ENCODE peak calls at places on chromosomes 4 and X, in six cellular contexts. N is ovary, O is uterus, Y is right lobe of liver, C is Peyer's patch, P is prostate gland. J is an unnamed sample.

GRCh38 chrX:39582091-39582490 is 515.7 kb downstream of the BCOR start:
- DNase-seq in P (no peak), N (no peak), C (no peak), Y (no peak), O (no peak), J (no peak)

GRCh38 chrX:73577368-73577767 is 14.4 kb downstream of the CHIC1 start:
- DNase-seq in C (no peak), P (no peak), O (no peak), N (no peak), Y (no peak), J (no peak)

GRCh38 chr4:152304220-152304619 is 231.7 kb downstream of the FBXW7 start:
- DNase-seq in C (no peak), N (no peak), O (no peak), Y (no peak), P (no peak), J (no peak)

GRCh38 chr4:37595875-37596402 is 90.2 kb downstream of the RELL1 start:
- DNase-seq in O (no peak), C (peak; percentile 62), Y (no peak), N (no peak), P (no peak), J (no peak)

GRCh38 chr4:183261953-183262775 is 57.9 kb downstream of the CLDN22 start:
- DNase-seq in O (peak; percentile 73), Y (peak; percentile 81), P (peak; percentile 76), N (peak; percentile 83), C (peak; percentile 88), J (peak; percentile 88)

GRCh38 chrX:47751670-47752069 is 85.0 kb upstream of the ZNF81 start:
- DNase-seq in P (no peak), C (peak; percentile 55), O (no peak), N (peak; percentile 45), Y (peak; percentile 68), J (no peak)

GRCh38 chrX:150465326-150465725 is 102.2 kb downstream of the MAMLD1 start:
- DNase-seq in Y (no peak), P (no peak), C (no peak), O (no peak), N (no peak), J (no peak)

GRCh38 chrX:68894513-68895338 is 65.9 kb downstream of the EFNB1 start:
- DNase-seq in C (peak; percentile 70), P (peak; percentile 42), O (peak; percentile 46), Y (no peak), N (peak; percentile 61), J (no peak)

GRCh38 chr4:81648576-81649272 is 177.0 kb upstream of the RASGEF1B start:
- DNase-seq in O (no peak), C (peak; percentile 69), P (no peak), N (no peak), Y (no peak), J (no peak)

GRCh38 chr4:24044610-24045589 is 155.1 kb upstream of the PPARGC1A start:
- DNase-seq in N (no peak), P (no peak), Y (no peak), O (no peak), C (no peak), J (no peak)

GRCh38 chrX:53682885-53683555 is 3.5 kb downstream of the HUWE1 start:
- DNase-seq in C (peak; percentile 50), P (no peak), N (no peak), Y (no peak), O (no peak), J (no peak)

GRCh38 chr4:65825121-65825520 is 154.8 kb upstream of the EPHA5 start:
- DNase-seq in Y (no peak), P (no peak), N (no peak), C (no peak), O (no peak), J (no peak)

GRCh38 chr4:35538807-35539206 is 705.5 kb downstream of the ARAP2 start:
- DNase-seq in C (no peak), Y (no peak), O (no peak), P (no peak), N (no peak), J (no peak)

GRCh38 chr4:166257891-166258290 is 384.9 kb downstream of the TLL1 start:
- DNase-seq in C (no peak), N (no peak), Y (no peak), P (no peak), O (no peak), J (no peak)

GRCh38 chr4:74671074-74671698 is 123.1 kb downstream of the BTC start:
- DNase-seq in C (peak; percentile 81), N (no peak), P (no peak), Y (no peak), O (no peak), J (no peak)

GRCh38 chr4:88169298-88169697 is 10.9 kb upstream of the ABCG2 start:
- DNase-seq in C (no peak), Y (no peak), P (no peak), O (no peak), N (no peak), J (no peak)

GRCh38 chr4:55948726-55949479 is at the start of gene CEP135:
- DNase-seq in Y (peak; percentile 98), P (peak; percentile 91), O (peak; percentile 94), C (peak; percentile 97), N (peak; percentile 96), J (peak; percentile 94)

GRCh38 chr4:159451006-159451405 is 348.1 kb downstream of the RAPGEF2 start:
- DNase-seq in O (no peak), N (no peak), P (no peak), Y (no peak), C (no peak), J (no peak)

GRCh38 chrX:152895724-152896420 is 2.0 kb upstream of the ZNF185 start:
- DNase-seq in N (no peak), C (peak; percentile 50), Y (peak; percentile 45), O (no peak), P (peak; percentile 60), J (peak; percentile 77)

GRCh38 chr4:170089274-170089742 is 448 bp downstream of the AADAT start:
- DNase-seq in O (no peak), C (no peak), N (peak; percentile 38), P (no peak), Y (no peak), J (no peak)

GRCh38 chr4:52910115-52910514 is 48.0 kb downstream of the RASL11B start:
- DNase-seq in O (no peak), P (no peak), C (no peak), Y (no peak), N (no peak), J (no peak)

GRCh38 chr4:15396157-15396800 is 31.6 kb upstream of the C1QTNF7 start:
- DNase-seq in P (no peak), Y (no peak), O (no peak), N (no peak), C (peak; percentile 78), J (no peak)

GRCh38 chr4:139014391-139015268 is 951 bp upstream of the NOCT start:
- DNase-seq in P (no peak), O (no peak), C (no peak), Y (no peak), N (no peak), J (no peak)

GRCh38 chr4:53605783-53606182 is 14.5 kb upstream of the LNX1 start:
- DNase-seq in Y (no peak), O (no peak), C (no peak), P (no peak), N (no peak), J (no peak)

GRCh38 chr4:76637704-76638361 is 202.8 kb downstream of the SHROOM3 start:
- DNase-seq in O (no peak), C (no peak), N (no peak), P (no peak), Y (no peak), J (no peak)

DNA sequence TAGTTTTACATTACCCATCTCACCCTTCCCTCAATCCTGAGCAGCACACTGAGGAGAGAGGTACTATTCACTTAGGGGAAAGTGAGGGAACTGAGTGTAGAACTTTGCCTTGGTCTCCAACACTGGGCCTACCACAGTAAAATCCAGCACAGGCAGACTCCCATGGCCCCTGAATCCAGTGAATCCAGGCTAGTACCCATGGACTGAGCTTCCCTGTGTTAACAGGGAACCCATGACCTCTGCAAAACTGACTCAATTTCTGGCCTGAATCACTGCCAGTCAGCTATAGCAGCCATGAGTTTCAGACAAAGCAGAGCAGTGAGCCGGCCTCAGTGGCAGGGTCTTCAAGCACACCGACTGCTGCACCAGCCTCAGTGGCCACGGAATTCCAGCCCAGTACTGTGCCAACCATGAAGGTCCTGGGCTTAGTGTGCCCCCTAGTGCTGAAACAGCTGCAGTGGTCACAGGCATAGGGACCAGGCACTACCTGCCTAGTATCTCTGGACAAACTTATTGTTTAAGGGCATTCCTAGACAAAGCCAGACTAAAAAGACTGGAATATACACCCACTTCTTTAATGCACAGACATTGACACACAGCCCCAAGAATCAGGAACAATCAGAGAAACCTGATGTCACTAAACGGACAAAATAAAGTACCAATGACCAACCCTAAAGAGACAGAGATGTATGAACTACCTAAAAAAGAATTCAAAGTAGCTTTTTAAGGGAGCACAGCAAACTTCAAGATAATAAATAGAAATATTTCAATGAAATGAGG is 127.4 kb upstream of the RPL34 start:
- DNase-seq in Y (no peak), P (no peak), C (peak; percentile 55), N (no peak), O (no peak), J (no peak)
- TF ChIP-seq CTCF in Y (no peak), P (peak; percentile 31), C (peak; percentile 55), N (no peak), O (no peak), J (no peak)

DNA sequence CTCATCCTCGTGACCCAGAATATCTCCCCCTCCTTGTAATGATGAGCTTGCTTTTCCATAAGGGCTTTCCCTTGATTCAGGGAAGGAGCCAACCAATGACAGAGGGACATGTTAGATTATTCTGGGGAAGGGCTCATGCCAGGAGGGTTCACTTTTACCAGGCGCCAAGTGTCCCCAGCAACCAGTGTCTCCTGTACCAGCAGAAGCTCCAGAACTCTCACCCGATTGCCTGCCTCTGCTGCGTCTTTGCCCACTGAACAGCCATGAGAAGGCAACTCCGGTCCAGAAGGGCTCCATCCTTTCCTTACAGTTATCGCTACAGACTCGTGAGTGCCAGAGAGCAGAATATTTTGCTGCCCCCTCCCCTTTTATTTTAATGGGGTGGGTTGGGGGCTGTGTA is at the start of gene ATP1B4:
- DNase-seq in P (no peak), N (no peak), C (no peak), Y (no peak), O (no peak), J (no peak)
- TF ChIP-seq POLR2A in P (no peak), N (no peak), C (no peak), Y (no peak), O (no peak), J (no peak)

DNA sequence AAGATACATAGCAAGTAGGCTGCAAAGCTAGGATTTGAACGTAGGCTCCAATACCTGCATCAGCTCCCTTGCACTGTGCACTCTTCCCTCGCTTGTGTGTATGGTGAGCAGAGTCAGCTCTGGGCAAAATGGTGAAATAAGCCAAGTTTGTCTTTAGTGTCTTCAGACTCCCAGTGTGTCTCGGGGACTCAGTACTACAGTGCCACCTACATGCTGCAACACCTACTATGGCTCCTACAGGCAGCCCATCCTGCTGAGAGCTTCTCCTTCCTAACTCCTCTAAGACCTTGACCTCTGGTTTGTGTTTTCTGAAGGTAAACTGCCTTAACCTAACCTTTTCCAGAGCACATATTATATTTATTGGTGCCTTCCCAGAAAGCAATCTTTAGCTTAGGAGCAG is 42.5 kb downstream of the RTL9 start:
- DNase-seq in O (no peak), Y (no peak), P (no peak), N (no peak), C (no peak), J (no peak)
- TF ChIP-seq CTCF in O (no peak), Y (no peak), P (no peak), N (no peak), C (no peak), J (no peak)

GRCh38 chrX:49921109-49921508 is 1.3 kb upstream of the CLCN5 start:
- DNase-seq in P (no peak), O (no peak), N (no peak), C (no peak), Y (no peak), J (no peak)

GRCh38 chrX:49919617-49920016 is 2.8 kb upstream of the CLCN5 start:
- DNase-seq in C (peak; percentile 62), N (peak; percentile 79), P (no peak), O (peak; percentile 70), Y (no peak), J (no peak)

GRCh38 chrX:49922291-49923241 is at the start of gene CLCN5:
- DNase-seq in N (peak; percentile 97), O (peak; percentile 96), P (peak; percentile 93), Y (peak; percentile 97), C (peak; percentile 98), J (peak; percentile 96)
- TF ChIP-seq POLR2A in N (peak; percentile 43), O (peak; percentile 50), P (peak; percentile 65), Y (peak; percentile 65), C (peak; percentile 35), J (no peak)